ENCODE peak calls at places on chromosome 15, in six cellular contexts. I is esophagus muscularis mucosa, C is HFFc6, G is fibroblast of pulmonary artery, F is GM12865, Y is heart left ventricle. L is an unnamed sample.

GRCh38 chr15:28125673-28126651 is 26.8 kb upstream of the OCA2 start:
- DNase-seq in F (peak; percentile 59), I (no peak), Y (no peak), C (peak; percentile 56), G (peak; percentile 74), L (peak; percentile 35)

GRCh38 chr15:59017459-59017858 is 30.0 kb downstream of the RNF111 start:
- DNase-seq in C (no peak), Y (no peak), I (no peak), G (no peak), F (no peak), L (no peak)

GRCh38 chr15:75928680-75929608 is 25.3 kb downstream of the FBXO22 start:
- DNase-seq in F (peak; percentile 39), I (no peak), G (peak; percentile 56), Y (no peak), C (no peak), L (peak; percentile 9)

GRCh38 chr15:40358492-40359353 is 704 bp downstream of the DISP2 start:
- DNase-seq in Y (no peak), C (no peak), I (no peak), F (peak; percentile 29), G (no peak), L (peak; percentile 24)

GRCh38 chr15:78007965-78008886 is 69.3 kb downstream of the TBC1D2B start:
- DNase-seq in Y (peak; percentile 57), I (no peak), F (no peak), C (peak; percentile 82), G (peak; percentile 78), L (no peak)

GRCh38 chr15:43441316-43441715 is 51.6 kb downstream of the TP53BP1 start:
- DNase-seq in Y (no peak), G (peak; percentile 69), I (no peak), C (peak; percentile 47), F (peak; percentile 38), L (no peak)

GRCh38 chr15:62649793-62650420 is 392.6 kb upstream of the TPM1 start:
- DNase-seq in Y (no peak), F (peak; percentile 86), I (peak; percentile 74), C (no peak), G (peak; percentile 56), L (no peak)

GRCh38 chr15:60407406-60407805 is 9.6 kb upstream of the ANXA2 start:
- DNase-seq in C (peak; percentile 83), F (no peak), G (peak; percentile 75), Y (no peak), I (no peak), L (no peak)

GRCh38 chr15:59539799-59540198 is 71.8 kb upstream of the GCNT3 start:
- DNase-seq in G (no peak), I (no peak), C (no peak), Y (no peak), F (no peak), L (no peak)

GRCh38 chr15:29862271-29862670 is 40.0 kb upstream of the TJP1 start:
- DNase-seq in C (no peak), F (no peak), G (no peak), I (no peak), Y (no peak), L (no peak)

GRCh38 chr15:81901323-81901722 is 144.5 kb downstream of the MEX3B start:
- DNase-seq in I (no peak), F (no peak), G (no peak), C (no peak), Y (no peak), L (no peak)

GRCh38 chr15:98263787-98264186 is 303.3 kb downstream of the ARRDC4 start:
- DNase-seq in G (no peak), C (no peak), I (no peak), Y (no peak), F (no peak), L (no peak)

GRCh38 chr15:64070965-64071851 is 22.4 kb downstream of the CIAO2A start:
- DNase-seq in F (no peak), C (peak; percentile 84), I (no peak), Y (no peak), G (peak; percentile 90), L (no peak)

GRCh38 chr15:79942656-79943481 is 28.1 kb downstream of the BCL2A1 start:
- DNase-seq in Y (no peak), I (no peak), F (no peak), C (peak; percentile 5), G (no peak), L (no peak)

GRCh38 chr15:71124937-71125755 is 9.9 kb downstream of the THSD4 start:
- DNase-seq in I (no peak), G (no peak), C (no peak), Y (no peak), F (no peak), L (no peak)

GRCh38 chr15:30922469-30923311 is 19.0 kb downstream of the FAN1 start:
- DNase-seq in G (peak; percentile 29), I (no peak), C (peak; percentile 63), F (no peak), Y (no peak), L (peak; percentile 42)

GRCh38 chr15:80695911-80696651 is 971 bp downstream of the ABHD17C start:
- DNase-seq in I (no peak), F (peak; percentile 16), C (peak; percentile 3), G (no peak), Y (peak; percentile 22), L (no peak)

DNA sequence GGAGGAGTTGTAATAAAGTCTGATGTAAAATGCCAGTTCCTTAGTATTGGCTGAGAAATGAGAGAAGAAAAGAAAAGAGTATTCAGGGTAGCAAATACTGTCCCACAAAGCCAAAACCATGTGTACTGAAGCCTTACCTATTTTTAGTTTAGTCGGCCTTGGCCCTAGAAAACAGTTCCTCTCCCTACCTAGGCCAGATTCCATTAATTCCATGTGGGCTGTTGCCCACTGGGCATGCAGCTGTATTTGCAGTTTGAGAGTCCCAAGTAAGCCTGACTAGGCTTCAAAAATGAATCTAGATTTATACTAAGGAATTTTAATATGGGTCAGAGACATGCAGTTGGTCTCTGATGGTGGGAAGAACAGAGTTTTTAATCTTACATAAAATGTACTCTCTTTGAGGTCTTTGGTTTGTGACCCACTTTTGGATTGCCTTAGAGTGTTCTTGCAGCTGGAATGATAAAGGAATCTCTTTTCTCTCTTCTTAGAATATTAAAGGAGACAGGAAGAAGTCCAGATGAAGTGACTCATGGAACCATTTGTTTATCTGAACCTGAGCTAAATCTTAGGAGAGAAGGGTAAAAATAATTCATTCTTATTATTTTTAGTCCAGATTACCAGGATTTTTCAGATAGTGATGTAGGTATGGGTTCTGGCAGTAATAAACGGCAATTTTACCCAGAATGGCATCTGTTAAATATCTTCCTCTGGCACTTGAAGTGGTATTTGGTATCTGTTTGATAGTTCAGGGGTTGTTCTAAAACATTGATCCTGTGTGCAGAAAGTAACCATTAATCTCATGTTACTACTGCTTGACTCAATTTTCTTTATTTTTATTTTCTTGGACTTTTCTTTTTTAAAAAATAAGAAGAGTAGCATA is 33.8 kb downstream of the GLCE start:
- DNase-seq in G (peak; percentile 34), C (peak; percentile 48), F (no peak), I (no peak), Y (no peak), L (no peak)
- TF ChIP-seq CTCF in G (no peak), C (no peak), F (no peak), I (no peak), Y (no peak), L (no peak)

DNA sequence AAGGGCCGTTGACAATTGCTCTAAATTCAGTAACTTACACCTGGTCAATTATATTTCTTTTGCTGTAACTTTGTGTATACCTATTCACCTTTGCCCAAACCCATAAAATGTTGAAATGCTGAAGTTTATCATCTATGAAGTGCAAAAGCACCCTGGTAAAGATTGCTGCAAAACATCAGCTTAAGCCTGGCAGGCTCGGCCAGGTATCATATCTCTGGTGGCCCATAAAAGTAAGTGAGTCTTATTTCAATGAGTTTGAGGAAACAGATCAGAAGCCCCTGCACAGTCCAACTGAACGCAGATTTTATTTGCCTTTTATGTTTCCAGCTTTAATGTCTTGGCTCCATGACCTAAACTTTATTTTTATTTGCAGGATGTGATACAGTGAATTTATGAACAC is 203.6 kb upstream of the SLCO3A1 start:
- DNase-seq in I (no peak), F (no peak), C (no peak), G (no peak), Y (no peak), L (no peak)
- TF ChIP-seq CTCF in I (no peak), F (no peak), C (no peak), G (no peak), Y (no peak), L (no peak)

GRCh38 chr15:55993804-55994539 is 560 bp upstream of the NEDD4 start:
- DNase-seq in I (no peak), Y (peak; percentile 22), G (peak; percentile 61), F (no peak), C (peak; percentile 63), L (no peak)
- TF ChIP-seq CTCF in I (no peak), Y (no peak), G (no peak), F (no peak), C (peak; percentile 5), L (peak; percentile 26)

DNA sequence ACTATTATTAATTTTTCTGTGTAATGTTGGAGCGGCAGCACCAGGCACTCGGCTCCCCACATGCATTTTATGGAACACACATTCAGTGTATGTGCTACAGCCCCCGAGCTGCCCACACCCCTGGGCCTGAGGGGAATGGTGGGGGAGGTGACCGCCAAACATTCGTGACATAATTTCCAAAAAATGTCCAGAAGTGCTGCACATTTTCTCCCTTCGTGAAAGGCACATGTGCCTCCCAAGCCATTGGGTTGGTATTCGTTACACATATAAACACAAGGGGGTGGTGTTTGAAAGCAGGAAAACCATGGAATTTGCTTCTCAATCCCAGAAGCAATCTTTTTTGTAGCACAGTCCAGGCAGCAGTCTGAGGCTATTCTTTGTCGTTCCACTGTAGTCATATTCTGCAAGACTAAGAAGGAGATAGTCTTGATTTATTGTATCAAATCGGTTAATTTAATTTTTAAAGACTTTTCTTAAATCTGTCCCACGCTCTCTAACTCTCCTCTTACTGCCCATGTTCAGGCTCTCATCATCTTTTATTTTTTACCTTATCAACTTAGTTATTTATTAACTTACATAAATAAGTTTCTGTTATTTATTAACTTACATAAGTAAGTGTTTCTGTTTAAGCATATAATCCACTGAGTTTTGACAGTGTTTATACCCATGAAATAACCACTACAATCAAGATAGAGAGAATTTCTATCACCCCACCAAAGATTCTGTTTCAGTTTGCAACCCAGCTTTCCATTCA is 39.2 kb upstream of the POLR2M start:
- DNase-seq in I (peak; percentile 92), Y (no peak), F (no peak), C (peak; percentile 70), G (peak; percentile 83), L (no peak)
- TF ChIP-seq CTCF in I (peak; percentile 33), Y (peak; percentile 8), F (no peak), C (peak; percentile 81), G (peak; percentile 71), L (peak; percentile 49)

GRCh38 chr15:50116477-50116876 is 2.6 kb downstream of the ATP8B4 start:
- DNase-seq in G (peak; percentile 22), F (peak; percentile 41), Y (no peak), C (peak; percentile 33), I (no peak), L (no peak)
- TF ChIP-seq CTCF in G (peak; percentile 33), F (peak; percentile 49), Y (no peak), C (peak; percentile 76), I (no peak), L (no peak)

GRCh38 chr15:85412956-85413854 is 32.8 kb downstream of the AKAP13 start:
- DNase-seq in F (peak; percentile 97), Y (peak; percentile 50), I (no peak), G (peak; percentile 90), C (peak; percentile 78), L (no peak)
- TF ChIP-seq CTCF in F (peak; percentile 8), Y (no peak), I (no peak), G (no peak), C (peak; percentile 49), L (no peak)

GRCh38 chr15:100869151-100869999 is 10.3 kb upstream of the ALDH1A3 start:
- DNase-seq in G (no peak), C (no peak), Y (no peak), I (no peak), F (no peak), L (no peak)
- TF ChIP-seq CTCF in G (peak; percentile 52), C (peak; percentile 77), Y (peak; percentile 5), I (no peak), F (peak; percentile 25), L (peak; percentile 66)

GRCh38 chr15:49620658-49621326 is at the start of the genes DTWD1 and FAM227B:
- DNase-seq in C (peak; percentile 95), Y (peak; percentile 97), I (peak; percentile 98), F (peak; percentile 99), G (peak; percentile 99), L (peak; percentile 81)
- TF ChIP-seq CTCF in C (no peak), Y (no peak), I (peak; percentile 9), F (no peak), G (no peak), L (peak; percentile 27)

L was measured in neural crest cell.